ENCODE peak calls at places on chromosomes 3 and 15, in four cellular contexts. V is transverse colon, R is prostate gland, S is lung. E is an unnamed sample.

GRCh38 chr15:37181339-37181738 is 81.0 kb upstream of the MEIS2 start:
- DNase-seq in V (no peak), R (no peak), S (no peak), E (no peak)

GRCh38 chr15:70226337-70226980 is 128.7 kb upstream of the TLE3 start:
- DNase-seq in V (no peak), R (no peak), S (no peak), E (no peak)

GRCh38 chr15:84917452-84917851 is 33.0 kb downstream of the SLC28A1 start:
- DNase-seq in V (no peak), R (no peak), S (no peak), E (no peak)

GRCh38 chr3:4332111-4332510 is 28.9 kb downstream of the SETMAR start:
- DNase-seq in V (no peak), R (no peak), S (no peak), E (no peak)

GRCh38 chr3:151276038-151277027 is 2.0 kb downstream of the P2RY14 start:
- DNase-seq in V (no peak), R (no peak), S (no peak), E (no peak)

GRCh38 chr3:101466465-101467309 is 46.3 kb downstream of the SENP7 start:
- DNase-seq in V (peak; percentile 24), R (no peak), S (no peak), E (no peak)

GRCh38 chr15:92897620-92898019 is 2.5 kb upstream of the CHD2 start:
- DNase-seq in V (no peak), R (no peak), S (no peak), E (no peak)

GRCh38 chr3:108438542-108438941 is 71.9 kb downstream of the MYH15 start:
- DNase-seq in V (no peak), R (no peak), S (no peak), E (no peak)

GRCh38 chr3:177618873-177619771 is 421.8 kb upstream of the TBL1XR1 start:
- DNase-seq in V (no peak), R (peak; percentile 55), S (no peak), E (peak; percentile 33)

GRCh38 chr3:139654637-139655365 is 23.0 kb downstream of the NMNAT3 start:
- DNase-seq in V (no peak), R (no peak), S (no peak), E (peak; percentile 63)

GRCh38 chr15:69131362-69132215 is 28.8 kb upstream of the GLCE start:
- DNase-seq in V (no peak), R (no peak), S (no peak), E (no peak)

GRCh38 chr3:54376440-54376839 is 254.1 kb downstream of the CACNA2D3 start:
- DNase-seq in V (no peak), R (no peak), S (no peak), E (no peak)

GRCh38 chr3:2458816-2459215 is 360.1 kb downstream of the CNTN4 start:
- DNase-seq in V (no peak), R (no peak), S (no peak), E (no peak)

GRCh38 chr15:80852676-80853075 is 73.5 kb downstream of the CEMIP start:
- DNase-seq in V (peak; percentile 20), R (no peak), S (peak; percentile 49), E (peak; percentile 58)

GRCh38 chr3:110381992-110382391 is 689.6 kb upstream of the NECTIN3 start:
- DNase-seq in V (no peak), R (no peak), S (no peak), E (no peak)

GRCh38 chr15:93028632-93029612 is 60.1 kb downstream of the RGMA start:
- DNase-seq in V (peak; percentile 51), R (peak; percentile 84), S (peak; percentile 89), E (peak; percentile 83)

GRCh38 chr3:60421749-60422467 is 829.3 kb downstream of the FHIT start:
- DNase-seq in V (no peak), R (no peak), S (no peak), E (no peak)

GRCh38 chr3:129327510-129327909 is 48.8 kb downstream of the HMCES start:
- DNase-seq in V (no peak), R (no peak), S (no peak), E (no peak)

GRCh38 chr15:67228286-67228685 is 26.2 kb downstream of the AAGAB start:
- DNase-seq in V (no peak), R (no peak), S (no peak), E (no peak)

GRCh38 chr3:145681132-145681531 is 479.9 kb downstream of the PLOD2 start:
- DNase-seq in V (no peak), R (no peak), S (no peak), E (no peak)

GRCh38 chr3:161489390-161489789 is 7.2 kb upstream of the OTOL1 start:
- DNase-seq in V (no peak), R (no peak), S (no peak), E (no peak)

GRCh38 chr3:128329491-128330300 is 137.0 kb downstream of the DNAJB8 start:
- DNase-seq in V (no peak), R (no peak), S (no peak), E (no peak)

GRCh38 chr3:64546856-64547255 is 140.9 kb downstream of the ADAMTS9 start:
- DNase-seq in V (no peak), R (no peak), S (no peak), E (no peak)

GRCh38 chr3:23992051-23992628 is 47.1 kb downstream of the NR1D2 start:
- DNase-seq in V (no peak), R (no peak), S (no peak), E (peak; percentile 47)

GRCh38 chr15:51299187-51300015 is 39.0 kb downstream of the CYP19A1 start:
- DNase-seq in V (no peak), R (no peak), S (no peak), E (no peak)

GRCh38 chr3:10249833-10250232 is 1.6 kb downstream of the TATDN2 start:
- DNase-seq in V (no peak), R (no peak), S (no peak), E (peak; percentile 3)

GRCh38 chr3:138398791-138399575 is 35.4 kb upstream of the ESYT3 start:
- DNase-seq in V (no peak), R (no peak), S (no peak), E (no peak)

GRCh38 chr3:47536221-47536891 is 22.8 kb upstream of the ELP6 start:
- DNase-seq in V (no peak), R (no peak), S (no peak), E (no peak)

GRCh38 chr3:128274837-128275236 is 121.6 kb downstream of the EEFSEC start:
- DNase-seq in V (no peak), R (no peak), S (no peak), E (peak; percentile 45)

GRCh38 chr3:108488631-108489030 is 21.8 kb downstream of the MYH15 start:
- DNase-seq in V (no peak), R (no peak), S (no peak), E (peak; percentile 72)

GRCh38 chr3:149800693-149801092 is 8.3 kb upstream of the ANKUB1 start:
- DNase-seq in V (no peak), R (no peak), S (no peak), E (no peak)

GRCh38 chr3:191255156-191255555 is 56.1 kb downstream of the OSTN start:
- DNase-seq in V (no peak), R (no peak), S (no peak), E (no peak)

GRCh38 chr3:188627652-188628051 is 473.7 kb downstream of the LPP start:
- DNase-seq in V (no peak), R (no peak), S (no peak), E (peak; percentile 93)

GRCh38 chr15:59410448-59410896 is 27.5 kb upstream of the FAM81A start:
- DNase-seq in V (peak; percentile 58), R (no peak), S (no peak), E (no peak)

GRCh38 chr3:45321607-45322391 is 66.6 kb upstream of the LARS2 start:
- DNase-seq in V (no peak), R (no peak), S (no peak), E (peak; percentile 59)

GRCh38 chr3:22141769-22142168 is 390.8 kb upstream of the ZNF385D start:
- DNase-seq in V (no peak), R (no peak), S (no peak), E (no peak)

GRCh38 chr3:186589856-186590579 is 19.5 kb downstream of the DNAJB11 start:
- DNase-seq in V (no peak), R (no peak), S (peak; percentile 42), E (peak; percentile 98)

GRCh38 chr3:13234155-13234505 is 160.9 kb upstream of the IQSEC1 start:
- DNase-seq in V (no peak), R (no peak), S (no peak), E (no peak)
- H3K4me1 ChIP-seq in V (no peaks in the 10 kb centered on the region), R (no peaks in the 10 kb centered on the region), S (no peaks in the 10 kb centered on the region), E (peaks cover 4% of the 10 kb centered on the region)

GRCh38 chr3:58572013-58572633 is 5.1 kb downstream of the FAM107A start:
- DNase-seq in V (no peak), R (no peak), S (no peak), E (no peak)
- H3K4me1 ChIP-seq in V (no peaks in the 10 kb centered on the region), R (no peaks in the 10 kb centered on the region), S (peaks cover 5% of the 10 kb centered on the region), E (no peaks in the 10 kb centered on the region)

GRCh38 chr3:16937421-16937820 is 52.7 kb downstream of the PLCL2 start:
- DNase-seq in V (no peak), R (no peak), S (no peak), E (no peak)
- H3K4me1 ChIP-seq in V (no peaks in the 10 kb centered on the region), R (no peaks in the 10 kb centered on the region), S (peaks cover 41% of the 10 kb centered on the region), E (no peaks in the 10 kb centered on the region)

GRCh38 chr3:111799951-111800350 is 59.1 kb upstream of the PHLDB2 start:
- DNase-seq in V (no peak), R (no peak), S (no peak), E (peak; percentile 51)
- H3K4me1 ChIP-seq in V (peaks cover 5% of the 10 kb centered on the region), R (no peaks in the 10 kb centered on the region), S (peaks cover 8% of the 10 kb centered on the region), E (peaks cover 44% of the 10 kb centered on the region)

GRCh38 chr3:183485585-183485984 is 57.2 kb upstream of the MCF2L2 start:
- DNase-seq in V (no peak), R (no peak), S (no peak), E (no peak)
- H3K4me1 ChIP-seq in V (no peaks in the 10 kb centered on the region), R (no peaks in the 10 kb centered on the region), S (no peaks in the 10 kb centered on the region), E (peaks cover 12% of the 10 kb centered on the region)